ENCODE peak calls at places on chromosomes 7 and 10, in six cellular contexts. C is foreskin fibroblast, L is neural crest cell, Y is activated T-cell treated with anti-CD3 and anti-CD28 coated beads for 1 hour, J is EL, Q is GM12891. B is an unnamed sample.

GRCh38 chr10:33106767-33107166 is 148.7 kb upstream of the ITGB1 start:
- DNase-seq in C (no peak), L (no peak), Y (no peak), J (no peak), Q (no peak), B (no peak)

GRCh38 chr7:2519119-2519930 is at the start of gene LFNG:
- DNase-seq in C (peak; percentile 97), L (peak; percentile 71), Y (peak; percentile 81), J (peak; percentile 92), Q (peak; percentile 100), B (peak; percentile 90)

GRCh38 chr7:123787227-123788007 is 38.6 kb upstream of the WASL start:
- DNase-seq in C (no peak), L (no peak), Y (no peak), J (no peak), Q (no peak), B (no peak)

GRCh38 chr7:120877706-120878105 is 19.8 kb upstream of the TSPAN12 start:
- DNase-seq in C (peak; percentile 7), L (no peak), Y (no peak), J (no peak), Q (no peak), B (no peak)

GRCh38 chr7:158973440-158973839 is 117.1 kb downstream of the DYNC2I1 start:
- DNase-seq in C (peak; percentile 13), L (peak; percentile 54), Y (peak; percentile 35), J (peak; percentile 8), Q (no peak), B (peak; percentile 38)

GRCh38 chr7:73622909-73623797 is 1.2 kb downstream of the MLXIPL start:
- DNase-seq in C (peak; percentile 23), L (no peak), Y (no peak), J (no peak), Q (no peak), B (no peak)

GRCh38 chr7:3239291-3239691 is 61.8 kb upstream of the SDK1 start:
- DNase-seq in C (peak; percentile 51), L (no peak), Y (no peak), J (no peak), Q (no peak), B (no peak)

GRCh38 chr10:63528084-63528744 is 7.0 kb downstream of the REEP3 start:
- DNase-seq in C (no peak), L (no peak), Y (no peak), J (no peak), Q (no peak), B (no peak)

GRCh38 chr7:30596043-30596641 is 1.5 kb downstream of the GARS1 start:
- DNase-seq in C (peak; percentile 64), L (no peak), Y (no peak), J (peak; percentile 45), Q (no peak), B (peak; percentile 66)

GRCh38 chr10:4073912-4074311 is 288.9 kb upstream of the KLF6 start:
- DNase-seq in C (peak; percentile 87), L (no peak), Y (no peak), J (peak; percentile 80), Q (no peak), B (peak; percentile 99)

GRCh38 chr7:1536768-1537630 is 6.5 kb downstream of the MAFK start:
- DNase-seq in C (peak; percentile 99), L (peak; percentile 60), Y (no peak), J (peak; percentile 99), Q (no peak), B (peak; percentile 100)

GRCh38 chr7:100065452-100066186 is 15.9 kb downstream of the ZNF3 start:
- DNase-seq in C (peak; percentile 87), L (no peak), Y (no peak), J (no peak), Q (no peak), B (peak; percentile 51)

GRCh38 chr10:59126277-59126676 is 50.2 kb upstream of the PHYHIPL start:
- DNase-seq in C (no peak), L (no peak), Y (no peak), J (no peak), Q (no peak), B (no peak)

GRCh38 chr7:22371878-22372277 is 14.9 kb upstream of the RAPGEF5 start:
- DNase-seq in C (no peak), L (no peak), Y (no peak), J (no peak), Q (no peak), B (no peak)

GRCh38 chr7:141840708-141841107 is 577 bp downstream of the PRSS37 start:
- DNase-seq in C (no peak), L (no peak), Y (no peak), J (no peak), Q (no peak), B (no peak)

GRCh38 chr7:68407460-68407859 is 1190.8 kb upstream of the AUTS2 start:
- DNase-seq in C (no peak), L (no peak), Y (no peak), J (no peak), Q (no peak), B (no peak)

GRCh38 chr10:62278461-62278910 is 9.8 kb upstream of the RTKN2 start:
- DNase-seq in C (peak; percentile 22), L (no peak), Y (no peak), J (peak; percentile 82), Q (no peak), B (peak; percentile 84)

B was measured in EH.